ENCODE peak calls at places on chromosome 10, in ten cellular contexts. One of them, this sample, is unnamed.
A peak's percentile ranks its signal among the peaks of the same experiment; 100 is the strongest.

GRCh38 chr10:36114913-36115312 is 472.8 kb upstream of the FZD8 start:
- DNase-seq in small intestine: no peak
- DNase-seq in activated CD4-positive, alpha-beta T cell treated with anti-CD3 and anti-CD28 coated beads for 48 hours: no peak
- DNase-seq in stimulated activated CD4-positive, alpha-beta T cell treated with anti-CD3 and anti-CD28 coated beads, Interleukin-1b, Interleukin-23, amount 100 ng/mL, for 24 hours: no peak
- DNase-seq in CD4-positive, alpha-beta T cell: no peak
- DNase-seq in IMR-90: peak; percentile 84
- DNase-seq in GM19239: no peak
- DNase-seq in AG08396: peak; percentile 22
- DNase-seq in HS-27A: peak; percentile 35
- DNase-seq in brain microvascular endothelial cell: peak; percentile 89
- DNase-seq in this sample: no peak

GRCh38 chr10:74337330-74338016 is 186.5 kb downstream of the ADK start:
- DNase-seq in small intestine: no peak
- DNase-seq in activated CD4-positive, alpha-beta T cell treated with anti-CD3 and anti-CD28 coated beads for 48 hours: no peak
- DNase-seq in stimulated activated CD4-positive, alpha-beta T cell treated with anti-CD3 and anti-CD28 coated beads, Interleukin-1b, Interleukin-23, amount 100 ng/mL, for 24 hours: no peak
- DNase-seq in CD4-positive, alpha-beta T cell: no peak
- DNase-seq in IMR-90: no peak
- DNase-seq in GM19239: no peak
- DNase-seq in AG08396: no peak
- DNase-seq in HS-27A: no peak
- DNase-seq in brain microvascular endothelial cell: no peak
- DNase-seq in this sample: no peak

GRCh38 chr10:87053121-87053520 is 33.0 kb downstream of the FAM25A start:
- DNase-seq in small intestine: no peak
- DNase-seq in activated CD4-positive, alpha-beta T cell treated with anti-CD3 and anti-CD28 coated beads for 48 hours: no peak
- DNase-seq in stimulated activated CD4-positive, alpha-beta T cell treated with anti-CD3 and anti-CD28 coated beads, Interleukin-1b, Interleukin-23, amount 100 ng/mL, for 24 hours: no peak
- DNase-seq in CD4-positive, alpha-beta T cell: no peak
- DNase-seq in IMR-90: no peak
- DNase-seq in GM19239: no peak
- DNase-seq in AG08396: no peak
- DNase-seq in HS-27A: no peak
- DNase-seq in brain microvascular endothelial cell: no peak
- DNase-seq in this sample: no peak

GRCh38 chr10:32298066-32298812 is 48.7 kb downstream of the EPC1 start:
- DNase-seq in small intestine: no peak
- DNase-seq in activated CD4-positive, alpha-beta T cell treated with anti-CD3 and anti-CD28 coated beads for 48 hours: no peak
- DNase-seq in stimulated activated CD4-positive, alpha-beta T cell treated with anti-CD3 and anti-CD28 coated beads, Interleukin-1b, Interleukin-23, amount 100 ng/mL, for 24 hours: no peak
- DNase-seq in CD4-positive, alpha-beta T cell: no peak
- DNase-seq in IMR-90: peak; percentile 93
- DNase-seq in GM19239: no peak
- DNase-seq in AG08396: peak; percentile 25
- DNase-seq in HS-27A: peak; percentile 40
- DNase-seq in brain microvascular endothelial cell: peak; percentile 49
- DNase-seq in this sample: no peak

GRCh38 chr10:74056081-74056818 is 58.3 kb downstream of the VCL start:
- DNase-seq in small intestine: peak; percentile 52
- DNase-seq in activated CD4-positive, alpha-beta T cell treated with anti-CD3 and anti-CD28 coated beads for 48 hours: no peak
- DNase-seq in stimulated activated CD4-positive, alpha-beta T cell treated with anti-CD3 and anti-CD28 coated beads, Interleukin-1b, Interleukin-23, amount 100 ng/mL, for 24 hours: no peak
- DNase-seq in CD4-positive, alpha-beta T cell: no peak
- DNase-seq in IMR-90: peak; percentile 85
- DNase-seq in GM19239: no peak
- DNase-seq in AG08396: no peak
- DNase-seq in HS-27A: peak; percentile 51
- DNase-seq in brain microvascular endothelial cell: peak; percentile 72
- DNase-seq in this sample: no peak

GRCh38 chr10:72056113-72056512 is 32.2 kb downstream of the SPOCK2 start:
- DNase-seq in small intestine: no peak
- DNase-seq in activated CD4-positive, alpha-beta T cell treated with anti-CD3 and anti-CD28 coated beads for 48 hours: no peak
- DNase-seq in stimulated activated CD4-positive, alpha-beta T cell treated with anti-CD3 and anti-CD28 coated beads, Interleukin-1b, Interleukin-23, amount 100 ng/mL, for 24 hours: no peak
- DNase-seq in CD4-positive, alpha-beta T cell: no peak
- DNase-seq in IMR-90: no peak
- DNase-seq in GM19239: no peak
- DNase-seq in AG08396: no peak
- DNase-seq in HS-27A: no peak
- DNase-seq in brain microvascular endothelial cell: no peak
- DNase-seq in this sample: no peak

GRCh38 chr10:71040890-71041590 is 152.7 kb upstream of the PCBD1 start:
- DNase-seq in small intestine: no peak
- DNase-seq in activated CD4-positive, alpha-beta T cell treated with anti-CD3 and anti-CD28 coated beads for 48 hours: no peak
- DNase-seq in stimulated activated CD4-positive, alpha-beta T cell treated with anti-CD3 and anti-CD28 coated beads, Interleukin-1b, Interleukin-23, amount 100 ng/mL, for 24 hours: no peak
- DNase-seq in CD4-positive, alpha-beta T cell: no peak
- DNase-seq in IMR-90: no peak
- DNase-seq in GM19239: no peak
- DNase-seq in AG08396: no peak
- DNase-seq in HS-27A: no peak
- DNase-seq in brain microvascular endothelial cell: no peak
- DNase-seq in this sample: no peak

GRCh38 chr10:597976-598375 is 91.5 kb downstream of the DIP2C start:
- DNase-seq in small intestine: no peak
- DNase-seq in activated CD4-positive, alpha-beta T cell treated with anti-CD3 and anti-CD28 coated beads for 48 hours: no peak
- DNase-seq in stimulated activated CD4-positive, alpha-beta T cell treated with anti-CD3 and anti-CD28 coated beads, Interleukin-1b, Interleukin-23, amount 100 ng/mL, for 24 hours: no peak
- DNase-seq in CD4-positive, alpha-beta T cell: no peak
- DNase-seq in IMR-90: no peak
- DNase-seq in GM19239: no peak
- DNase-seq in AG08396: no peak
- DNase-seq in HS-27A: no peak
- DNase-seq in brain microvascular endothelial cell: no peak
- DNase-seq in this sample: no peak

GRCh38 chr10:79404231-79404609 is 41.2 kb downstream of the ZCCHC24 start:
- DNase-seq in small intestine: no peak
- DNase-seq in activated CD4-positive, alpha-beta T cell treated with anti-CD3 and anti-CD28 coated beads for 48 hours: no peak
- DNase-seq in stimulated activated CD4-positive, alpha-beta T cell treated with anti-CD3 and anti-CD28 coated beads, Interleukin-1b, Interleukin-23, amount 100 ng/mL, for 24 hours: no peak
- DNase-seq in CD4-positive, alpha-beta T cell: no peak
- DNase-seq in IMR-90: peak; percentile 76
- DNase-seq in GM19239: no peak
- DNase-seq in AG08396: peak; percentile 75
- DNase-seq in HS-27A: no peak
- DNase-seq in brain microvascular endothelial cell: no peak
- DNase-seq in this sample: no peak

GRCh38 chr10:75544923-75545322 is 113.5 kb downstream of the LRMDA start:
- DNase-seq in small intestine: no peak
- DNase-seq in activated CD4-positive, alpha-beta T cell treated with anti-CD3 and anti-CD28 coated beads for 48 hours: no peak
- DNase-seq in stimulated activated CD4-positive, alpha-beta T cell treated with anti-CD3 and anti-CD28 coated beads, Interleukin-1b, Interleukin-23, amount 100 ng/mL, for 24 hours: no peak
- DNase-seq in CD4-positive, alpha-beta T cell: no peak
- DNase-seq in IMR-90: no peak
- DNase-seq in GM19239: no peak
- DNase-seq in AG08396: no peak
- DNase-seq in HS-27A: no peak
- DNase-seq in brain microvascular endothelial cell: peak; percentile 27
- DNase-seq in this sample: no peak

GRCh38 chr10:132458595-132459251 is 61.7 kb downstream of the PWWP2B start:
- DNase-seq in small intestine: peak; percentile 98
- DNase-seq in activated CD4-positive, alpha-beta T cell treated with anti-CD3 and anti-CD28 coated beads for 48 hours: peak; percentile 72
- DNase-seq in stimulated activated CD4-positive, alpha-beta T cell treated with anti-CD3 and anti-CD28 coated beads, Interleukin-1b, Interleukin-23, amount 100 ng/mL, for 24 hours: peak; percentile 36
- DNase-seq in CD4-positive, alpha-beta T cell: peak; percentile 63
- DNase-seq in IMR-90: no peak
- DNase-seq in GM19239: peak; percentile 86
- DNase-seq in AG08396: peak; percentile 88
- DNase-seq in HS-27A: no peak
- DNase-seq in brain microvascular endothelial cell: no peak
- DNase-seq in this sample: no peak

GRCh38 chr10:42111661-42112330 is 526.6 kb downstream of the ZNF33B start:
- DNase-seq in small intestine: no peak
- DNase-seq in activated CD4-positive, alpha-beta T cell treated with anti-CD3 and anti-CD28 coated beads for 48 hours: no peak
- DNase-seq in stimulated activated CD4-positive, alpha-beta T cell treated with anti-CD3 and anti-CD28 coated beads, Interleukin-1b, Interleukin-23, amount 100 ng/mL, for 24 hours: no peak
- DNase-seq in CD4-positive, alpha-beta T cell: no peak
- DNase-seq in IMR-90: no peak
- DNase-seq in GM19239: no peak
- DNase-seq in AG08396: no peak
- DNase-seq in HS-27A: no peak
- DNase-seq in brain microvascular endothelial cell: no peak
- DNase-seq in this sample: no peak